ENCODE peak calls at places on chromosomes 13 and 19, in four cellular contexts. One of them, this sample, is unnamed.

GRCh38 chr19:39637891-39638290 is 17.8 kb upstream of the LGALS16 start:
- DNase-seq in upper lobe of left lung: no peak
- DNase-seq in stomach: no peak
- DNase-seq in prostate gland: no peak
- DNase-seq in this sample: no peak

GRCh38 chr19:33883869-33884519 is 87.3 kb downstream of the KCTD15 start:
- DNase-seq in prostate gland: no peak
- DNase-seq in stomach: no peak
- DNase-seq in upper lobe of left lung: no peak
- DNase-seq in this sample: no peak

GRCh38 chr13:93805736-93806135 is 579.1 kb downstream of the GPC6 start:
- DNase-seq in upper lobe of left lung: no peak
- DNase-seq in stomach: no peak
- DNase-seq in prostate gland: no peak
- DNase-seq in this sample: no peak

GRCh38 chr13:32284927-32285632 is 30.1 kb downstream of the ZAR1L start:
- DNase-seq in prostate gland: peak
- DNase-seq in stomach: peak
- DNase-seq in upper lobe of left lung: no peak
- DNase-seq in this sample: no peak

GRCh38 chr13:111228262-111229144 is 91.9 kb upstream of the TEX29 start:
- DNase-seq in prostate gland: no peak
- DNase-seq in upper lobe of left lung: no peak
- DNase-seq in stomach: no peak
- DNase-seq in this sample: no peak

GRCh38 chr19:17687857-17688784 is at the start of gene UNC13A:
- DNase-seq in stomach: peak
- DNase-seq in prostate gland: no peak
- DNase-seq in upper lobe of left lung: no peak
- DNase-seq in this sample: peak

GRCh38 chr13:55493297-55493696 is 1647.4 kb upstream of the PRR20A start:
- DNase-seq in prostate gland: no peak
- DNase-seq in stomach: no peak
- DNase-seq in upper lobe of left lung: no peak
- DNase-seq in this sample: no peak

GRCh38 chr13:80276371-80277289 is 64.3 kb downstream of the SPRY2 start:
- DNase-seq in upper lobe of left lung: peak
- DNase-seq in prostate gland: no peak
- DNase-seq in stomach: no peak
- DNase-seq in this sample: no peak

GRCh38 chr13:65615506-65615905 is 1614.6 kb downstream of the PCDH9 start:
- DNase-seq in upper lobe of left lung: no peak
- DNase-seq in stomach: no peak
- DNase-seq in prostate gland: no peak
- DNase-seq in this sample: no peak

GRCh38 chr13:46355906-46356305 is 31.1 kb downstream of the RUBCNL start:
- DNase-seq in stomach: no peak
- DNase-seq in upper lobe of left lung: no peak
- DNase-seq in prostate gland: no peak
- DNase-seq in this sample: no peak

GRCh38 chr13:46386996-46387851 is at the start of gene RUBCNL:
- DNase-seq in prostate gland: no peak
- DNase-seq in upper lobe of left lung: peak
- DNase-seq in stomach: no peak
- DNase-seq in this sample: peak

GRCh38 chr19:46631481-46631880 is 4.5 kb downstream of the GNG8 start:
- DNase-seq in prostate gland: no peak
- DNase-seq in stomach: no peak
- DNase-seq in upper lobe of left lung: no peak
- DNase-seq in this sample: no peak

GRCh38 chr13:70732611-70733010 is 624.4 kb upstream of the KLHL1 start:
- DNase-seq in prostate gland: no peak
- DNase-seq in upper lobe of left lung: no peak
- DNase-seq in stomach: no peak
- DNase-seq in this sample: no peak

GRCh38 chr13:112456138-112457056 is 80.2 kb downstream of the SPACA7 start:
- DNase-seq in stomach: peak
- DNase-seq in upper lobe of left lung: peak
- DNase-seq in prostate gland: no peak
- DNase-seq in this sample: no peak

GRCh38 chr19:17136026-17136425 is 60.4 kb downstream of the MYO9B start:
- DNase-seq in stomach: no peak
- DNase-seq in upper lobe of left lung: no peak
- DNase-seq in prostate gland: no peak
- DNase-seq in this sample: no peak

GRCh38 chr13:72820156-72820897 is 38.4 kb downstream of the PIBF1 start:
- DNase-seq in prostate gland: no peak
- DNase-seq in upper lobe of left lung: no peak
- DNase-seq in stomach: no peak
- DNase-seq in this sample: no peak

GRCh38 chr19:31262673-31263308 is 86.4 kb downstream of the TSHZ3 start:
- DNase-seq in upper lobe of left lung: no peak
- DNase-seq in prostate gland: no peak
- DNase-seq in stomach: peak
- DNase-seq in this sample: no peak

GRCh38 chr13:92590503-92590908 is 636.1 kb upstream of the GPC6 start:
- DNase-seq in stomach: no peak
- DNase-seq in upper lobe of left lung: no peak
- DNase-seq in prostate gland: no peak
- DNase-seq in this sample: no peak

GRCh38 chr19:15144046-15144646 is 36.9 kb downstream of the SYDE1 start:
- DNase-seq in prostate gland: no peak
- DNase-seq in stomach: no peak
- DNase-seq in upper lobe of left lung: no peak
- DNase-seq in this sample: no peak

GRCh38 chr13:70527553-70527952 is 419.3 kb upstream of the KLHL1 start:
- DNase-seq in upper lobe of left lung: no peak
- DNase-seq in prostate gland: no peak
- DNase-seq in stomach: no peak
- DNase-seq in this sample: no peak

GRCh38 chr13:35978607-35979316 is 152.4 kb downstream of the DCLK1 start:
- DNase-seq in stomach: no peak
- DNase-seq in upper lobe of left lung: no peak
- DNase-seq in prostate gland: peak
- DNase-seq in this sample: no peak

GRCh38 chr13:48110930-48111721 is 16.2 kb upstream of the MED4 start:
- DNase-seq in prostate gland: no peak
- DNase-seq in upper lobe of left lung: no peak
- DNase-seq in stomach: no peak
- DNase-seq in this sample: no peak

GRCh38 chr13:99320693-99321481 is 13.7 kb upstream of the GPR183 start:
- DNase-seq in prostate gland: no peak
- DNase-seq in stomach: no peak
- DNase-seq in upper lobe of left lung: no peak
- DNase-seq in this sample: no peak

GRCh38 chr13:36086117-36086516 is 45.1 kb downstream of the DCLK1 start:
- DNase-seq in upper lobe of left lung: no peak
- DNase-seq in prostate gland: no peak
- DNase-seq in stomach: no peak
- DNase-seq in this sample: no peak

GRCh38 chr13:26806891-26807290 is 46.3 kb upstream of the GPR12 start:
- DNase-seq in stomach: no peak
- DNase-seq in prostate gland: no peak
- DNase-seq in upper lobe of left lung: no peak
- DNase-seq in this sample: no peak

GRCh38 chr19:41531438-41532311 is 44.3 kb upstream of the CEACAM21 start:
- DNase-seq in stomach: peak
- DNase-seq in prostate gland: peak
- DNase-seq in upper lobe of left lung: peak
- DNase-seq in this sample: peak

GRCh38 chr13:91722267-91722884 is 324.0 kb downstream of the GPC5 start:
- DNase-seq in stomach: no peak
- DNase-seq in upper lobe of left lung: no peak
- DNase-seq in prostate gland: no peak
- DNase-seq in this sample: no peak

GRCh38 chr13:100673376-100673830 is 1.2 kb downstream of the TMTC4 start:
- DNase-seq in stomach: no peak
- DNase-seq in upper lobe of left lung: no peak
- DNase-seq in prostate gland: no peak
- DNase-seq in this sample: no peak

GRCh38 chr19:21115430-21115829 is 26.4 kb upstream of the ZNF431 start:
- DNase-seq in stomach: no peak
- DNase-seq in prostate gland: no peak
- DNase-seq in upper lobe of left lung: no peak
- DNase-seq in this sample: no peak
- TF ChIP-seq POLR2AphosphoS5 in stomach: no peak
- TF ChIP-seq POLR2AphosphoS5 in prostate gland: no peak
- TF ChIP-seq POLR2AphosphoS5 in upper lobe of left lung: no peak
- TF ChIP-seq POLR2AphosphoS5 in this sample: no peak

DNA sequence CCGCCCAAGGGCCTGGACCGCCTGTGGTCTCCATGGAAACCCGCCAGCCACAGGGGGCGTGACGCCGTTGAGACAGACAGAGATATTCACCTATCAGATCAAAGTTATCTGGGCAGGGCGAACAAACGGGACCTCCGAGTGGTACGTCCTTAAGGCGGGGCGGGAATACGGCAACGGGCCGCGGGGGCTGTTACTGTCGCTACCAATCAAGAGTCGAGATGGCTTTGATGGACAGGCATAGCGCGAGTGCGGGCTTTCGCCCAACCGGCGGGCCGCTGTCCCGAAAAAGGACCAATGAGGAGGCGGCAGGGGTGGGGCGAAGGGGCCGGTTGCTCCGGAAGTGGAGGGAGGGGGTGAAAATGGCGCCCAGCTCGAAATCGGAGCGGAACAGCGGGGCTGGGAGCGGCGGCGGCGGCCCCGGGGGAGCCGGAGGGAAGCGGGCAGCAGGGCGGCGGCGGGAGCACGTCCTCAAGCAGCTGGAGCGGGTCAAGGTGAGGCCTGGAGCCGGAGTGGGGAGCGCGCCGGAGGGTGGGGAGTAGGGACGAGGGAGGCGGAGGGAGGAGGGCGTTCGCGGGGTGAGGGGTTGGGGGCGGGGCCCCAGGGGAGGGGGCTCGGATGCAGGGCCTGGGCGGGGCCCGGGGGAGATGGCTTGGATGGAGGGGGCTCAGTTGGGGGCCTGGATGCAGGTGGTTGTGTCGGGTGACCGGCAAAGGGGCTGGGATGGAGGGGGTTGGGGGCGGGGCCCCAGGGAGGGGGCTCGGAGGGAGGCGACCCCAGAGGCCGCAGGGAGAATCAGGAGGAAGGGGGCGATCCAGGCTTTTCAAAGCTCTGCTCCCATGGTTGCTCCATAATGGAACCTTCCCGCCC is at the start of gene DCAF15:
- DNase-seq in prostate gland: peak
- DNase-seq in stomach: peak
- DNase-seq in upper lobe of left lung: peak
- DNase-seq in this sample: peak
- TF ChIP-seq POLR2A in prostate gland: peak
- TF ChIP-seq POLR2A in stomach: no peak
- TF ChIP-seq POLR2A in upper lobe of left lung: peak
- TF ChIP-seq POLR2A in this sample: peak

GRCh38 chr19:50968709-50969412 is 530 bp downstream of the KLK6 start:
- DNase-seq in prostate gland: no peak
- DNase-seq in stomach: no peak
- DNase-seq in upper lobe of left lung: no peak
- DNase-seq in this sample: no peak
- TF ChIP-seq POLR2AphosphoS5 in prostate gland: no peak
- TF ChIP-seq POLR2AphosphoS5 in stomach: no peak
- TF ChIP-seq POLR2AphosphoS5 in upper lobe of left lung: no peak
- TF ChIP-seq POLR2AphosphoS5 in this sample: no peak

GRCh38 chr13:30870049-30870884 is 35.8 kb upstream of the MEDAG start:
- DNase-seq in prostate gland: no peak
- DNase-seq in upper lobe of left lung: peak
- DNase-seq in stomach: peak
- DNase-seq in this sample: peak
- TF ChIP-seq POLR2A in prostate gland: no peak
- TF ChIP-seq POLR2A in upper lobe of left lung: no peak
- TF ChIP-seq POLR2A in stomach: no peak
- TF ChIP-seq POLR2A in this sample: no peak

GRCh38 chr19:9849786-9850185 is 14.7 kb downstream of the PIN1 start:
- DNase-seq in upper lobe of left lung: no peak
- DNase-seq in stomach: no peak
- DNase-seq in prostate gland: no peak
- DNase-seq in this sample: no peak

GRCh38 chr19:9848060-9848459 is 12.9 kb downstream of the PIN1 start:
- DNase-seq in prostate gland: no peak
- DNase-seq in upper lobe of left lung: no peak
- DNase-seq in stomach: no peak
- DNase-seq in this sample: no peak

GRCh38 chr19:9847087-9847671 is 12.1 kb downstream of the PIN1 start:
- DNase-seq in stomach: peak
- DNase-seq in prostate gland: peak
- DNase-seq in upper lobe of left lung: no peak
- DNase-seq in this sample: no peak

GRCh38 chr19:9848761-9849160 is 13.6 kb downstream of the PIN1 start:
- DNase-seq in upper lobe of left lung: no peak
- DNase-seq in stomach: no peak
- DNase-seq in prostate gland: no peak
- DNase-seq in this sample: no peak

DNA sequence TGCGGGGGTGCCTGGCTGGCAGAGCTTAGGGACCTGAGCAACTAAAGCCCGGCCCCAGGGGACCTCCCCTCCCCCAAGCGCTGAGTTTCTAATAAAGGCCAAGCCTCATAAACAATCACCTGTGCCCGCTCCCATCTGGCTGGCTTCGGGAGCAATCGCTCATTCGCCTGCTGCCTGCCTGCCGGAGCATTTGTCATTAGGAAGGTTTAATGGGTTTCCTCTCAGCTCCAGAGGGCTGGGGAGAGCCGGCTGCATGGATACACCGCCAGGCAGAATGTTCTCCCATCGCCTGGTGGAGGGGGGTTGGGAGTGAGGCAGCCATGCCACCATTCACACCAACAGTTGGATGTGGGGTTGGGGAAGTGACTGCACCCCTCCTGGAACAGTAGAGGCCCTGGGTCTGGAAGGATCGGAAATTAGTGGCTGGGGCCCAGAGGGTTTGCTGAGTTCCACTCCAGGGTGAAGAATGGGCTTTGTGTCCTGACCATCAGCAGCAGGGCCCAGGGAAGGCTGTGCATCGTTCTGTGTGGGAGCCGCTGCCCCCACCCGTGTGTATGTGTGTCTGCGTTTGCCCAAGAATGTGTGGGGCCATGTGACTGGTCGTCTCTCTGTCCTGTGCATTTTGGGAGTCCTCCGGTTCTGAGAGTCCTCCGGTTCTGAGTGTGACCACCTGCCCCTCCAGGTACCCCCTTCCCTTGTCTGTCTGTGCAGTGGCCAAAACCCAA is 15.3 kb downstream of the PIN1 start:
- DNase-seq in stomach: no peak
- DNase-seq in prostate gland: no peak
- DNase-seq in upper lobe of left lung: no peak
- DNase-seq in this sample: no peak
- TF ChIP-seq POLR2AphosphoS5 in stomach: no peak
- TF ChIP-seq POLR2AphosphoS5 in prostate gland: no peak
- TF ChIP-seq POLR2AphosphoS5 in upper lobe of left lung: no peak
- TF ChIP-seq POLR2AphosphoS5 in this sample: no peak